ENCODE peak calls at places on chromosome 3, in five cellular contexts. Y, M, R, D and C are unnamed samples.

GRCh38 chr3:147758786-147759185 is 349.6 kb downstream of the ZIC1 start:
- DNase-seq in M (no peak), D (no peak), R (no peak), Y (no peak), C (no peak)

GRCh38 chr3:188553569-188553968 is 399.6 kb downstream of the LPP start:
- DNase-seq in Y (no peak), R (no peak), D (no peak), M (no peak), C (no peak)

GRCh38 chr3:134294302-134294925 is 43.8 kb upstream of the RYK start:
- DNase-seq in Y (no peak), M (no peak), D (no peak), R (peak), C (no peak)

GRCh38 chr3:57017481-57017880 is 43.0 kb upstream of the SPATA12 start:
- DNase-seq in R (no peak), D (no peak), M (no peak), Y (no peak), C (no peak)

GRCh38 chr3:167876603-167877325 is 141.2 kb downstream of the SERPINI1 start:
- DNase-seq in Y (no peak), D (no peak), M (peak), R (no peak), C (no peak)

GRCh38 chr3:184260571-184261269 is 633 bp downstream of the CAMK2N2 start:
- DNase-seq in R (no peak), M (no peak), D (peak), Y (no peak), C (no peak)

GRCh38 chr3:194586839-194587238 is 46.4 kb downstream of the TMEM44 start:
- DNase-seq in D (no peak), R (no peak), Y (no peak), M (peak), C (no peak)

GRCh38 chr3:101268987-101269386 is 51.4 kb downstream of the IMPG2 start:
- DNase-seq in M (no peak), D (no peak), R (no peak), Y (no peak), C (no peak)

GRCh38 chr3:52781741-52782140 is 4.3 kb downstream of the ITIH1 start:
- DNase-seq in Y (no peak), M (no peak), D (no peak), R (no peak), C (no peak)

GRCh38 chr3:188052229-188052965 is 101.6 kb upstream of the LPP start:
- DNase-seq in R (no peak), M (no peak), D (peak), Y (peak), C (peak)

GRCh38 chr3:194134757-194135515 is 1.0 kb upstream of the HES1 start:
- DNase-seq in R (peak), M (no peak), D (peak), Y (peak), C (peak)